ENCODE peak calls at places on chromosome 17, in six cellular contexts. One of them, this sample, is unnamed.
A peak's percentile ranks its signal among the peaks of the same experiment; 100 is the strongest.

GRCh38 chr17:36527851-36528250 is 6.8 kb downstream of the MYO19 start:
- DNase-seq in neural crest cell: no peak
- DNase-seq in T follicular helper cell: no peak
- DNase-seq in GM03348: no peak
- DNase-seq in activated naive CD4-positive, alpha-beta T cell: no peak
- DNase-seq in stimulated activated CD4-positive, alpha-beta T cell treated with anti-CD3 and anti-CD28 coated beads, Interleukin-15, amount 100 ng/mL, for 1 hour: no peak
- DNase-seq in this sample: no peak

GRCh38 chr17:13598353-13599167 is 3.2 kb downstream of the HS3ST3A1 start:
- DNase-seq in activated naive CD4-positive, alpha-beta T cell: no peak
- DNase-seq in stimulated activated CD4-positive, alpha-beta T cell treated with anti-CD3 and anti-CD28 coated beads, Interleukin-15, amount 100 ng/mL, for 1 hour: no peak
- DNase-seq in GM03348: no peak
- DNase-seq in neural crest cell: no peak
- DNase-seq in T follicular helper cell: no peak
- DNase-seq in this sample: no peak

GRCh38 chr17:66375121-66375520 is 72.7 kb downstream of the PRKCA start:
- DNase-seq in stimulated activated CD4-positive, alpha-beta T cell treated with anti-CD3 and anti-CD28 coated beads, Interleukin-15, amount 100 ng/mL, for 1 hour: no peak
- DNase-seq in T follicular helper cell: no peak
- DNase-seq in GM03348: no peak
- DNase-seq in neural crest cell: no peak
- DNase-seq in activated naive CD4-positive, alpha-beta T cell: no peak
- DNase-seq in this sample: no peak

GRCh38 chr17:75610103-75610984 is 22.7 kb downstream of the MYO15B start:
- DNase-seq in T follicular helper cell: no peak
- DNase-seq in GM03348: no peak
- DNase-seq in stimulated activated CD4-positive, alpha-beta T cell treated with anti-CD3 and anti-CD28 coated beads, Interleukin-15, amount 100 ng/mL, for 1 hour: no peak
- DNase-seq in neural crest cell: no peak
- DNase-seq in activated naive CD4-positive, alpha-beta T cell: no peak
- DNase-seq in this sample: no peak

GRCh38 chr17:10059684-10060211 is 138.7 kb downstream of the GAS7 start:
- DNase-seq in activated naive CD4-positive, alpha-beta T cell: no peak
- DNase-seq in neural crest cell: no peak
- DNase-seq in GM03348: peak; percentile 24
- DNase-seq in T follicular helper cell: no peak
- DNase-seq in stimulated activated CD4-positive, alpha-beta T cell treated with anti-CD3 and anti-CD28 coated beads, Interleukin-15, amount 100 ng/mL, for 1 hour: no peak
- DNase-seq in this sample: no peak

GRCh38 chr17:75587718-75588545 is at the start of gene MYO15B:
- DNase-seq in activated naive CD4-positive, alpha-beta T cell: no peak
- DNase-seq in T follicular helper cell: peak; percentile 25
- DNase-seq in neural crest cell: peak; percentile 64
- DNase-seq in GM03348: no peak
- DNase-seq in stimulated activated CD4-positive, alpha-beta T cell treated with anti-CD3 and anti-CD28 coated beads, Interleukin-15, amount 100 ng/mL, for 1 hour: peak; percentile 52
- DNase-seq in this sample: no peak

GRCh38 chr17:67431210-67432015 is 54.3 kb downstream of the PITPNC1 start:
- DNase-seq in GM03348: peak; percentile 81
- DNase-seq in activated naive CD4-positive, alpha-beta T cell: no peak
- DNase-seq in T follicular helper cell: no peak
- DNase-seq in stimulated activated CD4-positive, alpha-beta T cell treated with anti-CD3 and anti-CD28 coated beads, Interleukin-15, amount 100 ng/mL, for 1 hour: no peak
- DNase-seq in neural crest cell: no peak
- DNase-seq in this sample: peak; percentile 74

GRCh38 chr17:78343433-78344201 is 16.3 kb downstream of the SOCS3 start:
- DNase-seq in neural crest cell: no peak
- DNase-seq in activated naive CD4-positive, alpha-beta T cell: no peak
- DNase-seq in T follicular helper cell: peak; percentile 58
- DNase-seq in GM03348: no peak
- DNase-seq in stimulated activated CD4-positive, alpha-beta T cell treated with anti-CD3 and anti-CD28 coated beads, Interleukin-15, amount 100 ng/mL, for 1 hour: peak; percentile 43
- DNase-seq in this sample: no peak

GRCh38 chr17:12730931-12731521 is 58.3 kb upstream of the ARHGAP44 start:
- DNase-seq in neural crest cell: no peak
- DNase-seq in stimulated activated CD4-positive, alpha-beta T cell treated with anti-CD3 and anti-CD28 coated beads, Interleukin-15, amount 100 ng/mL, for 1 hour: no peak
- DNase-seq in T follicular helper cell: no peak
- DNase-seq in activated naive CD4-positive, alpha-beta T cell: no peak
- DNase-seq in GM03348: peak; percentile 56
- DNase-seq in this sample: peak; percentile 35

GRCh38 chr17:57113656-57114055 is 28.6 kb downstream of the AKAP1 start:
- DNase-seq in activated naive CD4-positive, alpha-beta T cell: no peak
- DNase-seq in GM03348: no peak
- DNase-seq in stimulated activated CD4-positive, alpha-beta T cell treated with anti-CD3 and anti-CD28 coated beads, Interleukin-15, amount 100 ng/mL, for 1 hour: no peak
- DNase-seq in neural crest cell: no peak
- DNase-seq in T follicular helper cell: no peak
- DNase-seq in this sample: no peak

GRCh38 chr17:72479113-72479512 is 358.3 kb downstream of the SOX9 start:
- DNase-seq in GM03348: no peak
- DNase-seq in activated naive CD4-positive, alpha-beta T cell: no peak
- DNase-seq in T follicular helper cell: no peak
- DNase-seq in neural crest cell: no peak
- DNase-seq in stimulated activated CD4-positive, alpha-beta T cell treated with anti-CD3 and anti-CD28 coated beads, Interleukin-15, amount 100 ng/mL, for 1 hour: no peak
- DNase-seq in this sample: no peak

GRCh38 chr17:53150101-53150698 is 672.5 kb upstream of the KIF2B start:
- DNase-seq in neural crest cell: no peak
- DNase-seq in GM03348: no peak
- DNase-seq in activated naive CD4-positive, alpha-beta T cell: no peak
- DNase-seq in stimulated activated CD4-positive, alpha-beta T cell treated with anti-CD3 and anti-CD28 coated beads, Interleukin-15, amount 100 ng/mL, for 1 hour: no peak
- DNase-seq in T follicular helper cell: no peak
- DNase-seq in this sample: no peak

GRCh38 chr17:33667052-33667509 is 374.0 kb upstream of the ASIC2 start:
- DNase-seq in activated naive CD4-positive, alpha-beta T cell: no peak
- DNase-seq in stimulated activated CD4-positive, alpha-beta T cell treated with anti-CD3 and anti-CD28 coated beads, Interleukin-15, amount 100 ng/mL, for 1 hour: no peak
- DNase-seq in T follicular helper cell: no peak
- DNase-seq in neural crest cell: no peak
- DNase-seq in GM03348: no peak
- DNase-seq in this sample: no peak

GRCh38 chr17:78925662-78926555 is 722 bp upstream of the TIMP2 start:
- DNase-seq in neural crest cell: no peak
- DNase-seq in stimulated activated CD4-positive, alpha-beta T cell treated with anti-CD3 and anti-CD28 coated beads, Interleukin-15, amount 100 ng/mL, for 1 hour: no peak
- DNase-seq in activated naive CD4-positive, alpha-beta T cell: no peak
- DNase-seq in T follicular helper cell: no peak
- DNase-seq in GM03348: peak; percentile 94
- DNase-seq in this sample: peak; percentile 91

GRCh38 chr17:50722746-50723145 is 3.3 kb downstream of the LUC7L3 start:
- DNase-seq in GM03348: no peak
- DNase-seq in neural crest cell: no peak
- DNase-seq in stimulated activated CD4-positive, alpha-beta T cell treated with anti-CD3 and anti-CD28 coated beads, Interleukin-15, amount 100 ng/mL, for 1 hour: no peak
- DNase-seq in activated naive CD4-positive, alpha-beta T cell: no peak
- DNase-seq in T follicular helper cell: no peak
- DNase-seq in this sample: peak; percentile 15

GRCh38 chr17:75844530-75845057 is 390 bp upstream of the UNC13D start:
- DNase-seq in T follicular helper cell: no peak
- DNase-seq in stimulated activated CD4-positive, alpha-beta T cell treated with anti-CD3 and anti-CD28 coated beads, Interleukin-15, amount 100 ng/mL, for 1 hour: no peak
- DNase-seq in activated naive CD4-positive, alpha-beta T cell: no peak
- DNase-seq in neural crest cell: no peak
- DNase-seq in GM03348: no peak
- DNase-seq in this sample: no peak

GRCh38 chr17:59357219-59357699 is 25.8 kb downstream of the YPEL2 start:
- DNase-seq in neural crest cell: no peak
- DNase-seq in GM03348: peak; percentile 59
- DNase-seq in activated naive CD4-positive, alpha-beta T cell: no peak
- DNase-seq in T follicular helper cell: no peak
- DNase-seq in stimulated activated CD4-positive, alpha-beta T cell treated with anti-CD3 and anti-CD28 coated beads, Interleukin-15, amount 100 ng/mL, for 1 hour: no peak
- DNase-seq in this sample: no peak

GRCh38 chr17:50094243-50094752 is 853 bp upstream of the PDK2 start:
- DNase-seq in activated naive CD4-positive, alpha-beta T cell: peak; percentile 89
- DNase-seq in T follicular helper cell: peak; percentile 86
- DNase-seq in neural crest cell: peak; percentile 98
- DNase-seq in GM03348: peak; percentile 84
- DNase-seq in stimulated activated CD4-positive, alpha-beta T cell treated with anti-CD3 and anti-CD28 coated beads, Interleukin-15, amount 100 ng/mL, for 1 hour: peak; percentile 88
- DNase-seq in this sample: peak; percentile 77

GRCh38 chr17:71885662-71886061 is 235.2 kb upstream of the SOX9 start:
- DNase-seq in T follicular helper cell: no peak
- DNase-seq in neural crest cell: no peak
- DNase-seq in activated naive CD4-positive, alpha-beta T cell: no peak
- DNase-seq in stimulated activated CD4-positive, alpha-beta T cell treated with anti-CD3 and anti-CD28 coated beads, Interleukin-15, amount 100 ng/mL, for 1 hour: no peak
- DNase-seq in GM03348: no peak
- DNase-seq in this sample: no peak

GRCh38 chr17:2694381-2695242 is 17.0 kb downstream of the CLUH start:
- DNase-seq in stimulated activated CD4-positive, alpha-beta T cell treated with anti-CD3 and anti-CD28 coated beads, Interleukin-15, amount 100 ng/mL, for 1 hour: no peak
- DNase-seq in neural crest cell: no peak
- DNase-seq in activated naive CD4-positive, alpha-beta T cell: no peak
- DNase-seq in GM03348: peak; percentile 9
- DNase-seq in T follicular helper cell: no peak
- DNase-seq in this sample: no peak

GRCh38 chr17:31888124-31888523 is 13.4 kb downstream of the UTP6 start:
- DNase-seq in neural crest cell: no peak
- DNase-seq in stimulated activated CD4-positive, alpha-beta T cell treated with anti-CD3 and anti-CD28 coated beads, Interleukin-15, amount 100 ng/mL, for 1 hour: no peak
- DNase-seq in T follicular helper cell: no peak
- DNase-seq in activated naive CD4-positive, alpha-beta T cell: no peak
- DNase-seq in GM03348: no peak
- DNase-seq in this sample: no peak

GRCh38 chr17:57678393-57678792 is 66.7 kb downstream of the CCDC182 start:
- DNase-seq in activated naive CD4-positive, alpha-beta T cell: no peak
- DNase-seq in T follicular helper cell: no peak
- DNase-seq in neural crest cell: no peak
- DNase-seq in GM03348: no peak
- DNase-seq in stimulated activated CD4-positive, alpha-beta T cell treated with anti-CD3 and anti-CD28 coated beads, Interleukin-15, amount 100 ng/mL, for 1 hour: no peak
- DNase-seq in this sample: no peak

GRCh38 chr17:58277726-58278595 is 2.8 kb downstream of the MPO start:
- DNase-seq in stimulated activated CD4-positive, alpha-beta T cell treated with anti-CD3 and anti-CD28 coated beads, Interleukin-15, amount 100 ng/mL, for 1 hour: no peak
- DNase-seq in activated naive CD4-positive, alpha-beta T cell: no peak
- DNase-seq in GM03348: no peak
- DNase-seq in neural crest cell: no peak
- DNase-seq in T follicular helper cell: no peak
- DNase-seq in this sample: no peak

GRCh38 chr17:77466596-77467223 is 325.9 kb downstream of the SEC14L1 start:
- DNase-seq in stimulated activated CD4-positive, alpha-beta T cell treated with anti-CD3 and anti-CD28 coated beads, Interleukin-15, amount 100 ng/mL, for 1 hour: no peak
- DNase-seq in GM03348: no peak
- DNase-seq in activated naive CD4-positive, alpha-beta T cell: no peak
- DNase-seq in T follicular helper cell: no peak
- DNase-seq in neural crest cell: no peak
- DNase-seq in this sample: no peak